ENCODE peak calls at places on chromosome 6, in eight cellular contexts. One of them, this sample, is unnamed.

GRCh38 chr6:22906091-22906549 is 336.8 kb downstream of the HDGFL1 start:
- DNase-seq in RWPE1: peak
- DNase-seq in HT1080: peak
- DNase-seq in endodermal cell: peak
- DNase-seq in left colon: no peak
- DNase-seq in Caki2: peak
- DNase-seq in neural crest cell: no peak
- DNase-seq in stimulated activated CD4-positive, alpha-beta T cell treated with anti-CD3 and anti-CD28 coated beads, Interleukin-2, amount 100 ng/mL, for 48 hours: no peak
- DNase-seq in this sample: no peak

GRCh38 chr6:958531-958930 is 265.6 kb upstream of the EXOC2 start:
- DNase-seq in Caki2: no peak
- DNase-seq in HT1080: peak
- DNase-seq in RWPE1: peak
- DNase-seq in left colon: no peak
- DNase-seq in neural crest cell: no peak
- DNase-seq in endodermal cell: no peak
- DNase-seq in stimulated activated CD4-positive, alpha-beta T cell treated with anti-CD3 and anti-CD28 coated beads, Interleukin-2, amount 100 ng/mL, for 48 hours: no peak
- DNase-seq in this sample: no peak

GRCh38 chr6:56259682-56260081 is 12.3 kb upstream of the COL21A1 start:
- DNase-seq in RWPE1: peak
- DNase-seq in endodermal cell: no peak
- DNase-seq in neural crest cell: no peak
- DNase-seq in stimulated activated CD4-positive, alpha-beta T cell treated with anti-CD3 and anti-CD28 coated beads, Interleukin-2, amount 100 ng/mL, for 48 hours: no peak
- DNase-seq in HT1080: peak
- DNase-seq in Caki2: peak
- DNase-seq in left colon: no peak
- DNase-seq in this sample: no peak

GRCh38 chr6:51057296-51057695 is 238.6 kb downstream of the TFAP2B start:
- DNase-seq in Caki2: no peak
- DNase-seq in RWPE1: no peak
- DNase-seq in stimulated activated CD4-positive, alpha-beta T cell treated with anti-CD3 and anti-CD28 coated beads, Interleukin-2, amount 100 ng/mL, for 48 hours: no peak
- DNase-seq in endodermal cell: no peak
- DNase-seq in left colon: no peak
- DNase-seq in HT1080: no peak
- DNase-seq in neural crest cell: no peak
- DNase-seq in this sample: no peak

GRCh38 chr6:160365117-160365516 is 16.9 kb downstream of the SLC22A3 start:
- DNase-seq in stimulated activated CD4-positive, alpha-beta T cell treated with anti-CD3 and anti-CD28 coated beads, Interleukin-2, amount 100 ng/mL, for 48 hours: no peak
- DNase-seq in neural crest cell: no peak
- DNase-seq in Caki2: no peak
- DNase-seq in RWPE1: no peak
- DNase-seq in endodermal cell: no peak
- DNase-seq in left colon: no peak
- DNase-seq in HT1080: peak
- DNase-seq in this sample: no peak

GRCh38 chr6:37289931-37290330 is 32.0 kb upstream of the TMEM217 start:
- DNase-seq in endodermal cell: no peak
- DNase-seq in Caki2: no peak
- DNase-seq in left colon: no peak
- DNase-seq in HT1080: no peak
- DNase-seq in neural crest cell: no peak
- DNase-seq in RWPE1: no peak
- DNase-seq in stimulated activated CD4-positive, alpha-beta T cell treated with anti-CD3 and anti-CD28 coated beads, Interleukin-2, amount 100 ng/mL, for 48 hours: peak
- DNase-seq in this sample: no peak

GRCh38 chr6:90390379-90390778 is 93.7 kb upstream of the BACH2 start:
- DNase-seq in RWPE1: no peak
- DNase-seq in stimulated activated CD4-positive, alpha-beta T cell treated with anti-CD3 and anti-CD28 coated beads, Interleukin-2, amount 100 ng/mL, for 48 hours: no peak
- DNase-seq in HT1080: no peak
- DNase-seq in left colon: no peak
- DNase-seq in Caki2: no peak
- DNase-seq in neural crest cell: no peak
- DNase-seq in endodermal cell: no peak
- DNase-seq in this sample: no peak

GRCh38 chr6:161922631-161923119 is 648.8 kb upstream of the AGPAT4 start:
- DNase-seq in RWPE1: peak
- DNase-seq in endodermal cell: peak
- DNase-seq in Caki2: peak
- DNase-seq in neural crest cell: peak
- DNase-seq in stimulated activated CD4-positive, alpha-beta T cell treated with anti-CD3 and anti-CD28 coated beads, Interleukin-2, amount 100 ng/mL, for 48 hours: peak
- DNase-seq in HT1080: peak
- DNase-seq in left colon: peak
- DNase-seq in this sample: peak

GRCh38 chr6:83849127-83849526 is 4.0 kb upstream of the RIPPLY2 start:
- DNase-seq in HT1080: no peak
- DNase-seq in neural crest cell: no peak
- DNase-seq in Caki2: no peak
- DNase-seq in endodermal cell: no peak
- DNase-seq in left colon: no peak
- DNase-seq in stimulated activated CD4-positive, alpha-beta T cell treated with anti-CD3 and anti-CD28 coated beads, Interleukin-2, amount 100 ng/mL, for 48 hours: no peak
- DNase-seq in RWPE1: no peak
- DNase-seq in this sample: no peak

GRCh38 chr6:45156075-45156474 is 172.1 kb upstream of the RUNX2 start:
- DNase-seq in neural crest cell: no peak
- DNase-seq in endodermal cell: no peak
- DNase-seq in HT1080: no peak
- DNase-seq in stimulated activated CD4-positive, alpha-beta T cell treated with anti-CD3 and anti-CD28 coated beads, Interleukin-2, amount 100 ng/mL, for 48 hours: no peak
- DNase-seq in Caki2: no peak
- DNase-seq in RWPE1: no peak
- DNase-seq in left colon: no peak
- DNase-seq in this sample: peak

GRCh38 chr6:29584821-29585220 is at the start of gene OR2H2:
- DNase-seq in endodermal cell: no peak
- DNase-seq in left colon: no peak
- DNase-seq in stimulated activated CD4-positive, alpha-beta T cell treated with anti-CD3 and anti-CD28 coated beads, Interleukin-2, amount 100 ng/mL, for 48 hours: no peak
- DNase-seq in neural crest cell: no peak
- DNase-seq in HT1080: no peak
- DNase-seq in RWPE1: no peak
- DNase-seq in Caki2: no peak
- DNase-seq in this sample: no peak

GRCh38 chr6:89956182-89956581 is 61.9 kb downstream of the GJA10 start:
- DNase-seq in HT1080: no peak
- DNase-seq in endodermal cell: no peak
- DNase-seq in stimulated activated CD4-positive, alpha-beta T cell treated with anti-CD3 and anti-CD28 coated beads, Interleukin-2, amount 100 ng/mL, for 48 hours: peak
- DNase-seq in Caki2: no peak
- DNase-seq in RWPE1: no peak
- DNase-seq in left colon: no peak
- DNase-seq in neural crest cell: no peak
- DNase-seq in this sample: no peak

GRCh38 chr6:80165143-80165542 is 58.7 kb downstream of the BCKDHB start:
- DNase-seq in stimulated activated CD4-positive, alpha-beta T cell treated with anti-CD3 and anti-CD28 coated beads, Interleukin-2, amount 100 ng/mL, for 48 hours: peak
- DNase-seq in neural crest cell: no peak
- DNase-seq in left colon: no peak
- DNase-seq in RWPE1: peak
- DNase-seq in HT1080: peak
- DNase-seq in Caki2: no peak
- DNase-seq in endodermal cell: no peak
- DNase-seq in this sample: no peak

GRCh38 chr6:157329829-157330228 is 6.5 kb upstream of the TMEM242 start:
- DNase-seq in stimulated activated CD4-positive, alpha-beta T cell treated with anti-CD3 and anti-CD28 coated beads, Interleukin-2, amount 100 ng/mL, for 48 hours: no peak
- DNase-seq in neural crest cell: no peak
- DNase-seq in left colon: no peak
- DNase-seq in Caki2: no peak
- DNase-seq in RWPE1: peak
- DNase-seq in HT1080: peak
- DNase-seq in endodermal cell: no peak
- DNase-seq in this sample: no peak

GRCh38 chr6:115947964-115948541 is 112.6 kb downstream of the FRK start:
- DNase-seq in HT1080: no peak
- DNase-seq in stimulated activated CD4-positive, alpha-beta T cell treated with anti-CD3 and anti-CD28 coated beads, Interleukin-2, amount 100 ng/mL, for 48 hours: no peak
- DNase-seq in neural crest cell: no peak
- DNase-seq in RWPE1: no peak
- DNase-seq in left colon: peak
- DNase-seq in endodermal cell: no peak
- DNase-seq in Caki2: no peak
- DNase-seq in this sample: no peak

GRCh38 chr6:113879186-113880096 is 22.3 kb downstream of the MARCKS start:
- DNase-seq in RWPE1: peak
- DNase-seq in HT1080: peak
- DNase-seq in stimulated activated CD4-positive, alpha-beta T cell treated with anti-CD3 and anti-CD28 coated beads, Interleukin-2, amount 100 ng/mL, for 48 hours: no peak
- DNase-seq in left colon: peak
- DNase-seq in neural crest cell: peak
- DNase-seq in endodermal cell: peak
- DNase-seq in Caki2: peak
- DNase-seq in this sample: peak

GRCh38 chr6:72704979-72705378 is 83.1 kb downstream of the KCNQ5 start:
- DNase-seq in left colon: no peak
- DNase-seq in stimulated activated CD4-positive, alpha-beta T cell treated with anti-CD3 and anti-CD28 coated beads, Interleukin-2, amount 100 ng/mL, for 48 hours: no peak
- DNase-seq in RWPE1: no peak
- DNase-seq in endodermal cell: no peak
- DNase-seq in neural crest cell: no peak
- DNase-seq in HT1080: no peak
- DNase-seq in Caki2: no peak
- DNase-seq in this sample: no peak

GRCh38 chr6:160692369-160692959 is 9.6 kb upstream of the PLG start:
- DNase-seq in HT1080: no peak
- DNase-seq in Caki2: no peak
- DNase-seq in left colon: no peak
- DNase-seq in neural crest cell: no peak
- DNase-seq in RWPE1: no peak
- DNase-seq in stimulated activated CD4-positive, alpha-beta T cell treated with anti-CD3 and anti-CD28 coated beads, Interleukin-2, amount 100 ng/mL, for 48 hours: no peak
- DNase-seq in endodermal cell: no peak
- DNase-seq in this sample: peak

GRCh38 chr6:56393615-56394612 is 146.5 kb upstream of the COL21A1 start:
- DNase-seq in Caki2: no peak
- DNase-seq in HT1080: no peak
- DNase-seq in RWPE1: no peak
- DNase-seq in stimulated activated CD4-positive, alpha-beta T cell treated with anti-CD3 and anti-CD28 coated beads, Interleukin-2, amount 100 ng/mL, for 48 hours: no peak
- DNase-seq in neural crest cell: no peak
- DNase-seq in endodermal cell: peak
- DNase-seq in left colon: no peak
- DNase-seq in this sample: peak

GRCh38 chr6:156175971-156176421 is 601.2 kb upstream of the ARID1B start:
- DNase-seq in stimulated activated CD4-positive, alpha-beta T cell treated with anti-CD3 and anti-CD28 coated beads, Interleukin-2, amount 100 ng/mL, for 48 hours: no peak
- DNase-seq in HT1080: no peak
- DNase-seq in left colon: peak
- DNase-seq in Caki2: peak
- DNase-seq in RWPE1: no peak
- DNase-seq in endodermal cell: peak
- DNase-seq in neural crest cell: no peak
- DNase-seq in this sample: no peak

GRCh38 chr6:3423439-3424184 is 33.2 kb downstream of the SLC22A23 start:
- DNase-seq in HT1080: no peak
- DNase-seq in stimulated activated CD4-positive, alpha-beta T cell treated with anti-CD3 and anti-CD28 coated beads, Interleukin-2, amount 100 ng/mL, for 48 hours: no peak
- DNase-seq in neural crest cell: no peak
- DNase-seq in RWPE1: no peak
- DNase-seq in endodermal cell: no peak
- DNase-seq in left colon: no peak
- DNase-seq in Caki2: no peak
- DNase-seq in this sample: no peak

GRCh38 chr6:166173292-166173951 is 5.8 kb upstream of the TBXT start:
- DNase-seq in RWPE1: no peak
- DNase-seq in HT1080: peak
- DNase-seq in endodermal cell: peak
- DNase-seq in neural crest cell: no peak
- DNase-seq in Caki2: no peak
- DNase-seq in stimulated activated CD4-positive, alpha-beta T cell treated with anti-CD3 and anti-CD28 coated beads, Interleukin-2, amount 100 ng/mL, for 48 hours: no peak
- DNase-seq in left colon: no peak
- DNase-seq in this sample: no peak

GRCh38 chr6:169171951-169172350 is 81.7 kb downstream of the THBS2 start:
- DNase-seq in neural crest cell: no peak
- DNase-seq in Caki2: no peak
- DNase-seq in stimulated activated CD4-positive, alpha-beta T cell treated with anti-CD3 and anti-CD28 coated beads, Interleukin-2, amount 100 ng/mL, for 48 hours: no peak
- DNase-seq in RWPE1: no peak
- DNase-seq in left colon: no peak
- DNase-seq in endodermal cell: no peak
- DNase-seq in HT1080: no peak
- DNase-seq in this sample: no peak

GRCh38 chr6:130676077-130676772 is 151.0 kb upstream of the SMLR1 start:
- DNase-seq in neural crest cell: no peak
- DNase-seq in endodermal cell: peak
- DNase-seq in HT1080: peak
- DNase-seq in RWPE1: no peak
- DNase-seq in stimulated activated CD4-positive, alpha-beta T cell treated with anti-CD3 and anti-CD28 coated beads, Interleukin-2, amount 100 ng/mL, for 48 hours: no peak
- DNase-seq in Caki2: no peak
- DNase-seq in left colon: no peak
- DNase-seq in this sample: no peak

GRCh38 chr6:139690007-139690406 is 315.6 kb upstream of the CITED2 start:
- DNase-seq in RWPE1: no peak
- DNase-seq in stimulated activated CD4-positive, alpha-beta T cell treated with anti-CD3 and anti-CD28 coated beads, Interleukin-2, amount 100 ng/mL, for 48 hours: no peak
- DNase-seq in Caki2: no peak
- DNase-seq in left colon: no peak
- DNase-seq in neural crest cell: no peak
- DNase-seq in HT1080: no peak
- DNase-seq in endodermal cell: no peak
- DNase-seq in this sample: no peak

GRCh38 chr6:9360881-9361280 is 925.5 kb upstream of the SLC35B3 start:
- DNase-seq in HT1080: peak
- DNase-seq in stimulated activated CD4-positive, alpha-beta T cell treated with anti-CD3 and anti-CD28 coated beads, Interleukin-2, amount 100 ng/mL, for 48 hours: no peak
- DNase-seq in left colon: no peak
- DNase-seq in Caki2: peak
- DNase-seq in RWPE1: no peak
- DNase-seq in neural crest cell: no peak
- DNase-seq in endodermal cell: no peak
- DNase-seq in this sample: no peak

GRCh38 chr6:4670824-4671409 is 105.3 kb upstream of the CDYL start:
- DNase-seq in HT1080: no peak
- DNase-seq in Caki2: no peak
- DNase-seq in left colon: no peak
- DNase-seq in endodermal cell: no peak
- DNase-seq in RWPE1: no peak
- DNase-seq in stimulated activated CD4-positive, alpha-beta T cell treated with anti-CD3 and anti-CD28 coated beads, Interleukin-2, amount 100 ng/mL, for 48 hours: no peak
- DNase-seq in neural crest cell: no peak
- DNase-seq in this sample: no peak

GRCh38 chr6:309947-310346 is 17.7 kb downstream of the DUSP22 start:
- DNase-seq in stimulated activated CD4-positive, alpha-beta T cell treated with anti-CD3 and anti-CD28 coated beads, Interleukin-2, amount 100 ng/mL, for 48 hours: no peak
- DNase-seq in endodermal cell: no peak
- DNase-seq in left colon: no peak
- DNase-seq in HT1080: no peak
- DNase-seq in Caki2: no peak
- DNase-seq in neural crest cell: no peak
- DNase-seq in RWPE1: no peak
- DNase-seq in this sample: no peak

GRCh38 chr6:36028887-36029324 is 1.3 kb downstream of the MAPK14 start:
- DNase-seq in Caki2: peak
- DNase-seq in stimulated activated CD4-positive, alpha-beta T cell treated with anti-CD3 and anti-CD28 coated beads, Interleukin-2, amount 100 ng/mL, for 48 hours: peak
- DNase-seq in left colon: peak
- DNase-seq in RWPE1: peak
- DNase-seq in endodermal cell: peak
- DNase-seq in neural crest cell: peak
- DNase-seq in HT1080: peak
- DNase-seq in this sample: peak

GRCh38 chr6:8108759-8109539 is 6.6 kb upstream of the EEF1E1 start:
- DNase-seq in endodermal cell: no peak
- DNase-seq in stimulated activated CD4-positive, alpha-beta T cell treated with anti-CD3 and anti-CD28 coated beads, Interleukin-2, amount 100 ng/mL, for 48 hours: no peak
- DNase-seq in neural crest cell: no peak
- DNase-seq in RWPE1: no peak
- DNase-seq in HT1080: no peak
- DNase-seq in Caki2: no peak
- DNase-seq in left colon: no peak
- DNase-seq in this sample: no peak

GRCh38 chr6:116564921-116565872 is 6.1 kb upstream of the RWDD1 start:
- DNase-seq in endodermal cell: no peak
- DNase-seq in left colon: peak
- DNase-seq in RWPE1: no peak
- DNase-seq in neural crest cell: no peak
- DNase-seq in HT1080: no peak
- DNase-seq in Caki2: no peak
- DNase-seq in stimulated activated CD4-positive, alpha-beta T cell treated with anti-CD3 and anti-CD28 coated beads, Interleukin-2, amount 100 ng/mL, for 48 hours: no peak
- DNase-seq in this sample: no peak

GRCh38 chr6:41785689-41786450 is 1.6 kb upstream of the TOMM6 start:
- DNase-seq in stimulated activated CD4-positive, alpha-beta T cell treated with anti-CD3 and anti-CD28 coated beads, Interleukin-2, amount 100 ng/mL, for 48 hours: no peak
- DNase-seq in endodermal cell: no peak
- DNase-seq in HT1080: no peak
- DNase-seq in Caki2: no peak
- DNase-seq in left colon: no peak
- DNase-seq in neural crest cell: no peak
- DNase-seq in RWPE1: no peak
- DNase-seq in this sample: no peak

GRCh38 chr6:10526156-10526555 is 5.0 kb downstream of the GCNT2 start:
- DNase-seq in left colon: no peak
- DNase-seq in endodermal cell: no peak
- DNase-seq in stimulated activated CD4-positive, alpha-beta T cell treated with anti-CD3 and anti-CD28 coated beads, Interleukin-2, amount 100 ng/mL, for 48 hours: no peak
- DNase-seq in neural crest cell: no peak
- DNase-seq in RWPE1: no peak
- DNase-seq in Caki2: peak
- DNase-seq in HT1080: peak
- DNase-seq in this sample: no peak

GRCh38 chr6:159473844-159474243 is 219.2 kb downstream of the SOD2 start:
- DNase-seq in left colon: no peak
- DNase-seq in neural crest cell: no peak
- DNase-seq in Caki2: no peak
- DNase-seq in stimulated activated CD4-positive, alpha-beta T cell treated with anti-CD3 and anti-CD28 coated beads, Interleukin-2, amount 100 ng/mL, for 48 hours: no peak
- DNase-seq in endodermal cell: no peak
- DNase-seq in HT1080: no peak
- DNase-seq in RWPE1: no peak
- DNase-seq in this sample: no peak